ENCODE peak calls at places on chromosomes 6 and 20, in ten cellular contexts. O is heart left ventricle, H is anterior cingulate cortex, T is left cardiac atrium, Y is SW480, N is midbrain, D is lower lobe of right lung, E is fibroblast of lung, P is T-helper 2 cell, F is Calu3. I is an unnamed sample.

GRCh38 chr20:58417418-58417817 is 28.4 kb downstream of the VAPB start:
- DNase-seq in O (no peak), H (no peak), T (no peak), Y (no peak), N (no peak), D (no peak), E (no peak), P (no peak), F (no peak), I (no peak)

GRCh38 chr20:62276448-62276847 is 26.3 kb upstream of the ADRM1 start:
- DNase-seq in O (no peak), H (peak), T (no peak), Y (no peak), N (peak), D (no peak), E (no peak), P (no peak), F (no peak), I (no peak)

GRCh38 chr20:54132612-54133433 is 41.0 kb downstream of the CYP24A1 start:
- DNase-seq in O (no peak), H (no peak), T (no peak), Y (peak), N (no peak), D (no peak), E (peak), P (no peak), F (peak), I (peak)

GRCh38 chr6:106005013-106005412 is 81.1 kb upstream of the PRDM1 start:
- DNase-seq in O (no peak), H (no peak), T (no peak), Y (no peak), N (no peak), D (no peak), E (peak), P (no peak), F (no peak), I (no peak)

GRCh38 chr6:2766767-2767314 is 1.6 kb downstream of the WRNIP1 start:
- DNase-seq in O (no peak), H (no peak), T (no peak), Y (no peak), N (no peak), D (no peak), E (peak), P (no peak), F (no peak), I (peak)

GRCh38 chr6:51398064-51398740 is 579.5 kb downstream of the TFAP2B start:
- DNase-seq in O (no peak), H (no peak), T (no peak), Y (peak), N (no peak), D (peak), E (peak), P (no peak), F (peak), I (no peak)

GRCh38 chr20:62576815-62577214 is 65.5 kb upstream of the SLCO4A1 start:
- DNase-seq in O (no peak), H (no peak), T (no peak), Y (no peak), N (no peak), D (no peak), E (peak), P (no peak), F (no peak), I (no peak)

GRCh38 chr20:24610341-24611115 is 141.1 kb downstream of the SYNDIG1 start:
- DNase-seq in O (no peak), H (no peak), T (no peak), Y (no peak), N (no peak), D (no peak), E (peak), P (no peak), F (no peak), I (no peak)

GRCh38 chr6:43014434-43014909 is 423 bp downstream of the KLHDC3 start:
- DNase-seq in O (no peak), H (no peak), T (no peak), Y (no peak), N (no peak), D (no peak), E (peak), P (no peak), F (no peak), I (peak)

GRCh38 chr6:43584892-43585570 is 9.0 kb downstream of the POLH start:
- DNase-seq in O (no peak), H (no peak), T (no peak), Y (no peak), N (no peak), D (no peak), E (peak), P (no peak), F (no peak), I (peak)

GRCh38 chr6:11804706-11805105 is 26.1 kb upstream of the ADTRP start:
- DNase-seq in O (no peak), H (no peak), T (no peak), Y (no peak), N (no peak), D (no peak), E (peak), P (no peak), F (no peak), I (no peak)

GRCh38 chr20:53883098-53883762 is 187.2 kb downstream of the BCAS1 start:
- DNase-seq in O (no peak), H (no peak), T (no peak), Y (no peak), N (no peak), D (no peak), E (peak), P (no peak), F (no peak), I (peak)

GRCh38 chr20:10560681-10561080 is 113.1 kb downstream of the JAG1 start:
- DNase-seq in O (no peak), H (no peak), T (no peak), Y (no peak), N (no peak), D (no peak), E (no peak), P (no peak), F (no peak), I (no peak)

GRCh38 chr6:164344801-164345291 is 930.3 kb downstream of the QKI start:
- DNase-seq in O (no peak), H (peak), T (peak), Y (no peak), N (peak), D (no peak), E (peak), P (no peak), F (no peak), I (no peak)

GRCh38 chr6:144019929-144020328 is 11.9 kb upstream of the PLAGL1 start:
- DNase-seq in O (no peak), H (no peak), T (no peak), Y (no peak), N (no peak), D (no peak), E (no peak), P (no peak), F (no peak), I (no peak)

I was measured in HFFc6.